ENCODE peak calls at places on chromosomes 11 and 22, in four cellular contexts. B, S, Y and V are unnamed samples.

GRCh38 chr11:120178441-120179070 is 32.3 kb upstream of the OAF start:
- DNase-seq in B (no peak), S (no peak), Y (no peak), V (no peak)

GRCh38 chr11:69131644-69132300 is 24.0 kb upstream of the SMIM38 start:
- DNase-seq in B (peak), S (peak), Y (peak), V (peak)

GRCh38 chr11:10302744-10303557 is 1.9 kb upstream of the ADM start:
- DNase-seq in B (peak), S (peak), Y (no peak), V (peak)

GRCh38 chr22:35344956-35345690 is 35.8 kb upstream of the HMOX1 start:
- DNase-seq in B (no peak), S (no peak), Y (no peak), V (no peak)

GRCh38 chr22:18954333-18954732 is 18.2 kb upstream of the PRODH start:
- DNase-seq in B (peak), S (peak), Y (peak), V (peak)

GRCh38 chr11:1289211-1289935 is 20.1 kb downstream of the TOLLIP start:
- DNase-seq in B (peak), S (no peak), Y (no peak), V (no peak)

GRCh38 chr11:71139516-71140205 is 112.7 kb downstream of the SHANK2 start:
- DNase-seq in B (peak), S (no peak), Y (no peak), V (no peak)

GRCh38 chr11:35615911-35616900 is 2.1 kb upstream of the FJX1 start:
- DNase-seq in B (no peak), S (peak), Y (peak), V (no peak)

GRCh38 chr22:29994027-29994715 is 86.1 kb upstream of the HORMAD2 start:
- DNase-seq in B (no peak), S (peak), Y (peak), V (no peak)

GRCh38 chr11:74106125-74106524 is 64.7 kb downstream of the C2CD3 start:
- DNase-seq in B (no peak), S (no peak), Y (no peak), V (no peak)

GRCh38 chr11:35662061-35662648 is 420 bp upstream of the TRIM44 start:
- DNase-seq in B (no peak), S (peak), Y (peak), V (no peak)

GRCh38 chr22:40289991-40290459 is 56.3 kb upstream of the ADSL start:
- DNase-seq in B (no peak), S (peak), Y (no peak), V (no peak)

GRCh38 chr22:42169055-42169469 is 38.5 kb upstream of the CYP2D6 start:
- DNase-seq in B (peak), S (peak), Y (peak), V (peak)

GRCh38 chr11:111528557-111528956 is 12.0 kb upstream of the LAYN start:
- DNase-seq in B (no peak), S (no peak), Y (peak), V (no peak)

GRCh38 chr22:19892249-19892879 is 37.7 kb upstream of the GNB1L start:
- DNase-seq in B (no peak), S (peak), Y (peak), V (peak)

GRCh38 chr11:48162197-48162886 is 54.3 kb upstream of the OR4B1 start:
- DNase-seq in B (no peak), S (no peak), Y (no peak), V (no peak)

GRCh38 chr11:47766363-47767227 is 546 bp downstream of the FNBP4 start:
- DNase-seq in B (peak), S (peak), Y (peak), V (peak)

GRCh38 chr11:29129850-29130249 is 887.0 kb downstream of the KCNA4 start:
- DNase-seq in B (no peak), S (peak), Y (peak), V (no peak)

GRCh38 chr11:130599073-130599654 is 150.7 kb downstream of the ADAMTS15 start:
- DNase-seq in B (peak), S (peak), Y (no peak), V (no peak)

GRCh38 chr11:112942966-112943643 is 18.1 kb upstream of the NCAM1 start:
- DNase-seq in B (no peak), S (no peak), Y (no peak), V (no peak)

GRCh38 chr11:970319-970871 is 44.7 kb downstream of the AP2A2 start:
- DNase-seq in B (no peak), S (no peak), Y (no peak), V (no peak)

GRCh38 chr11:21965221-21965620 is 227.7 kb upstream of the ANO5 start:
- DNase-seq in B (no peak), S (no peak), Y (no peak), V (no peak)

GRCh38 chr11:27008811-27009535 is 15.1 kb downstream of the FIBIN start:
- DNase-seq in B (no peak), S (no peak), Y (peak), V (no peak)

DNA sequence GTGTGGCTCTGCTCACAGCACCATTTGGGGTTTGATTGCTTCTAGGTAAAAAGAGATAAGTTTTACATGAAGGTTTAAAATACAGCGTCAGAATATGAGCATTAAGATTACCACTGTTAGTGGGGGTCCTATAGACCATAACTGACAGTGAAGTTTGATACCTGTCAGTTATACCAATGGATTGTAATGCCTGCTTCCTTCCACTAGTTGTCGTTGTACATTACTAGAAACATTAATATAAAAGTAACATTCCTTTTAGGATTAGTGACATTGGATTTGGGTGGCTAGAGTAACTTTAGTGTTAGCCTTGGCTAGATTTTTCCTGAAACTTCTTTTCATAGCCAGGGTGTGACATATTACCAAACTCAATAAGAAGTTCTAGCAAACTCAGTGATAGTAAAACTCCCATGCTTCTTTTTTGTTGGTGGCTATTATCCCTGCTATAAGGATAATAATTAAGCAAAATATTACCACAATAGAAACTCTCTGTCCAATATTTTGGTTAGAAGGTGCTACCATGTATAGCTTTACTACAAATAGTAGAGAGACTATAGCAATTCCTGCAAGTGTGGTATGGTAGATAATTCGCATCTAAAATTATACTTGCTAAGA is 57.1 kb downstream of the FAM181B start:
- DNase-seq in B (no peak), S (peak), Y (peak), V (no peak)
- TF ChIP-seq CTCF in B (no peak), S (peak), Y (peak), V (peak)

DNA sequence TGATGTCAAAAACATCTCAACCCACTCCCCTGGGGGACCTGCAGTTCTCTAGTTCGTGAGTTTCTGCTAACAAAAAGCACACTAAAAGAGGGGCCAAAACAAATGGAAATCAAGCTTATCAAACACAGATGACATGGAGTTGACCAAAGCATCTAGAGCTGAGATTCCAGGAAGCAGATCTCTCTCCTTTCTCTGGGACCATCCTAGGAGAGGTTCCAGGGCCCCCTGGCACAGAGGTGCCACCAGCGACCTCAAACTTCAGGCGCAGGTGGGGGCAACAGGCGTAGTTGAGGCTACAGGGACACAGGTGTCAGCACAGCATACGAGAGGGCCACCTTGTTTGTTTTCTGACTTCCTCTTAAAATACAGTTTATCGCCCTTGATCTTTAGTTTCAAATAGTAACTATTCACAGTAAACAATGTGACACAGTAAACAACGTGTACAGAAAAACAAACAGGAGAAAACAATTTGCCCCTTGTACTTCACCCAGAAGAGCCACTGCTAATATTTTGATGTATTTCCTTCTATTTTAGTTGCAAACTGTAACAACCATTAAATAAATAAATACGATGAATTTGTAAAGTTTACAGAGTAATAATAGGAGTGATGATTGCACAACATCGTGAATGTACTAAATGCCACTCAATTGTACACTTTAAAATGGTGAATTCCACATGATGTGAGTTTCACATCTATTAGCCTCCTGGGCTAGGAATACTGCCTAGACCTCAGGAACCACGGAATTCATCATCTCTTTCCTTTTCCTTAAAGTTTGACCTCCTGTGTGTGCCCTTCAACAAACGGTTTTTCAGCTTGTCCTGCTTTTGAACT is 52.1 kb downstream of the IGLL5 start:
- DNase-seq in B (peak), S (no peak), Y (no peak), V (no peak)
- TF ChIP-seq CTCF in B (no peak), S (no peak), Y (no peak), V (no peak)

DNA sequence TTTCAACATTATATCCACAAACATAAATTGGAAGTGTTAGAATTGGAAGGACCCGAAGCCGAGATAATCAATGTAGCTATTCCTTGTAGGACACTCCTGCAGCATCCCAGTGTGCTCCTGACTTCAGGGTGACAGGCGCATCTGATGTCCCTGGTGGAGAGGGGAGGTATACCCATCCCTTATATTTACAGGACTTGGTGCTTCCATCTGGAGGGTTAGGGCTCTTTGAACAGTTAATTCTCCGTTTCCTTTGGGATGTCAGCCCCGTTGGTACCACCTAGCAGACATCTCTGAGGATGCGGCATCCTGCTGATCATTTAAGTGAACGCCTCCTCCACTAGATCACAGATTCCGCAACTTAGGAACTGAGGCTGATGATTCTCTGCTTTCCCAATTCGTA is 451.3 kb downstream of the OPCML start:
- DNase-seq in B (no peak), S (no peak), Y (no peak), V (no peak)
- TF ChIP-seq CTCF in B (no peak), S (no peak), Y (no peak), V (peak)

GRCh38 chr11:104476454-104476853 is 312.5 kb upstream of the PDGFD start:
- DNase-seq in B (no peak), S (no peak), Y (no peak), V (no peak)
- TF ChIP-seq CTCF in B (no peak), S (no peak), Y (no peak), V (no peak)

DNA sequence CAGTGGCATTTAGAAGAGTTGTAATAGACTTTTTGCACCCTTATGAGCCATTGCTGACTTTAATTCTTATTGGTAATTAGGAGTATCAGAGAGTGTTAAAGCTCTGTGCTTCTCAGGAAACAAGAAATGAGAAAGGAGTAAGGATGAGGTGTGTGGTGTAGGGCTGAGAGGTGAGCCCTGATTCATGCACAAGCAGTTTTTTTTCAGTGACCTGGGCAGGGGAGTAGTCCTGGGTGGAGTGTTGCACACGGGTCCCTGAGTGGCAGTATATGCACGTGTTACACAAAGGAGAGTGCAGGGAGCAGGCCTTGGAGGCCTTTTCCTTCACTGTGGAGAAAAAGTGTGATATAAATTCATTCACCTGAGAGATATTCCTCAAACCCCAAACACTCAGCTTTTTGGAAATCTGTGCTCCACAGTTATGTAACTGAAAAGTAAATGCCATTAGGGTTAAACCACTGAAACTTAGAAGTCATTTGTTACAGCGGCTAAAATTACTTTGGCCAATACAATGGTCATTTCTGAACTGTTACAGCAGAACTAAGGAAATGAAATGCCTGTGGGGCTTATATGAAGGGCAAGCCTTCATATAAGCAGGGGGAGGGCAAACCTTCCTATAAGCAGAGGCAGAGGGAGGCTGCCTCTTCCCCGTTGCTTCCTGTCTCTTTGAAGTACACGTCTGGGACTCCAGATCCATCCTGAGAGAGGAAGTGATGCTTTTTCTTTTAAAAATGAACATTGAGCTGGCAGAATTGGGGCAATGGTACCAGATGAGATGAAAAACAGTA is 62.6 kb upstream of the OLFML1 start:
- DNase-seq in B (no peak), S (no peak), Y (peak), V (no peak)
- TF ChIP-seq CTCF in B (no peak), S (no peak), Y (no peak), V (no peak)